ENCODE peak calls at places on chromosomes 7 and 10, in four cellular contexts. Q is lung, Y is cardiac muscle cell, V is choroid plexus epithelial cell. S is an unnamed sample.

GRCh38 chr10:12406764-12407400 is 57.5 kb downstream of the CAMK1D start:
- DNase-seq in Q (no peak), Y (no peak), V (no peak), S (no peak)

GRCh38 chr10:34504534-34504933 is 310.6 kb downstream of the PARD3 start:
- DNase-seq in Q (no peak), Y (peak), V (peak), S (peak)

GRCh38 chr10:34654211-34654610 is 160.9 kb downstream of the PARD3 start:
- DNase-seq in Q (no peak), Y (no peak), V (no peak), S (no peak)

GRCh38 chr10:103193107-103193819 is at the start of gene NT5C2:
- DNase-seq in Q (peak), Y (peak), V (peak), S (peak)

GRCh38 chr7:109354000-109354399 is 784.3 kb downstream of the DNAJB9 start:
- DNase-seq in Q (no peak), Y (peak), V (no peak), S (no peak)

GRCh38 chr7:92731327-92732063 is 104.9 kb downstream of the CDK6 start:
- DNase-seq in Q (no peak), Y (no peak), V (peak), S (peak)

GRCh38 chr10:88262591-88263234 is 320.4 kb downstream of the RNLS start:
- DNase-seq in Q (no peak), Y (no peak), V (no peak), S (no peak)

GRCh38 chr7:156101355-156101754 is 289.1 kb upstream of the SHH start:
- DNase-seq in Q (no peak), Y (no peak), V (no peak), S (no peak)

GRCh38 chr7:75772081-75773077 is at the start of gene CCL26:
- DNase-seq in Q (peak), Y (no peak), V (peak), S (peak)

GRCh38 chr10:52318822-52319464 is 4.9 kb downstream of the DKK1 start:
- DNase-seq in Q (no peak), Y (no peak), V (peak), S (peak)

GRCh38 chr7:34123316-34123715 is 218.0 kb downstream of the BMPER start:
- DNase-seq in Q (no peak), Y (no peak), V (no peak), S (no peak)

GRCh38 chr10:25867321-25867720 is 66.7 kb upstream of the MYO3A start:
- DNase-seq in Q (no peak), Y (no peak), V (peak), S (no peak)

GRCh38 chr10:33335800-33336605 is 1.5 kb upstream of the NRP1 start:
- DNase-seq in Q (peak), Y (peak), V (peak), S (peak)

GRCh38 chr10:8332730-8333111 is 278.2 kb downstream of the GATA3 start:
- DNase-seq in Q (no peak), Y (no peak), V (no peak), S (no peak)

GRCh38 chr10:133251388-133252222 is 13.9 kb downstream of the VENTX start:
- DNase-seq in Q (no peak), Y (no peak), V (no peak), S (no peak)

GRCh38 chr10:44043646-44044368 is 341.1 kb downstream of the CXCL12 start:
- DNase-seq in Q (no peak), Y (no peak), V (no peak), S (no peak)

GRCh38 chr10:11553773-11554381 is 57.6 kb downstream of the USP6NL start:
- DNase-seq in Q (no peak), Y (no peak), V (no peak), S (no peak)

GRCh38 chr10:97217299-97217698 is 31.5 kb upstream of the SLIT1 start:
- DNase-seq in Q (no peak), Y (no peak), V (no peak), S (no peak)

GRCh38 chr7:20776214-20776875 is 10.3 kb downstream of the SP8 start:
- DNase-seq in Q (no peak), Y (no peak), V (no peak), S (no peak)

GRCh38 chr10:77328272-77328816 is 309.3 kb downstream of the KCNMA1 start:
- DNase-seq in Q (no peak), Y (peak), V (peak), S (no peak)

DNA sequence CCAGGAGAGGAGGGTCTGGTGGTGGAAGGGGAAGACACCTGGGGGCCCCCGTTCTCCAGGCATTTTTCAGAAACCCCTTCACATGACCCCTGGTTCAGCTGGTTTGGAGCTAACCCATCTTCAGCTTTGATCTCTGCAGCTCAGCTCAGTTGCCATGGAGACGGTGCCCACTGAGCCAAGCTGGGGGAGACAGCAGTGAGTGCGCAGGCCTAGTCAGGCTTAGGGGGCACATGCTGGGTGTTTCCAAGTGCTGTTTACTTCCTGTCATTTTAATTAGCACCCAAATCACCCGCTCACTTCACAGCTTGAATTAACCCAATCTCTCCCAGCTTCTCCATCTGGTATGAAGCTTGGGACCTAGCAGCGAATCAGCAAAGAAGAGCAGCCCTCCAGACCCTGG is 9.0 kb downstream of the SPOCK2 start:
- DNase-seq in Q (no peak), Y (no peak), V (no peak), S (no peak)
- TF ChIP-seq CTCF in Q (no peak), Y (no peak), V (no peak), S (no peak)

DNA sequence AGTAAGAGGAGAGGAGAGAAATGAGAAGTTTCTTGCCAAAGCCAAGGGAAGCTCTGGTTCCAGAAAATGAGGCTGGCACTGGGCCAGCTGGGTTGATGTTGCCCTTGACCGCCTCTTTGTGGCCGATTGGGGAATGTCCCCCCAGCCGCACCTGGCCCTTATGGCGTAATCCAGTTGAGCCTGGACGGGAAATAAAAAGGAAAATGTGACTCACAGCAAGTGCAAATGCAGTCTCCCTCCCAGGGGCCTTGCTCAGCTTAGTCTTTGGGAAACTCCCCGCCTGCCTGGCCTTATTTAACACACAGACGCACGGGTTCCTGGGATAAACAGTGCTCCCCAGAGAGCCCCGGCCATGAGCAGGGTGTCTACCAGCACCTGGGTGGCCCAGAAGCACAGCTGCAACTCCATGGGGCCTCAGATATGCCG is 174.8 kb downstream of the KIAA1217 start:
- DNase-seq in Q (peak), Y (peak), V (peak), S (peak)
- TF ChIP-seq CTCF in Q (no peak), Y (peak), V (peak), S (peak)

GRCh38 chr10:16856092-16856491 is 38.9 kb upstream of the RSU1 start:
- DNase-seq in Q (no peak), Y (no peak), V (no peak), S (no peak)

GRCh38 chr10:16853809-16854208 is 36.6 kb upstream of the RSU1 start:
- DNase-seq in Q (no peak), Y (no peak), V (no peak), S (no peak)

GRCh38 chr10:16854623-16855022 is 37.4 kb upstream of the RSU1 start:
- DNase-seq in Q (no peak), Y (no peak), V (peak), S (peak)

GRCh38 chr10:16856567-16856966 is 39.3 kb upstream of the RSU1 start:
- DNase-seq in Q (no peak), Y (no peak), V (peak), S (no peak)

DNA sequence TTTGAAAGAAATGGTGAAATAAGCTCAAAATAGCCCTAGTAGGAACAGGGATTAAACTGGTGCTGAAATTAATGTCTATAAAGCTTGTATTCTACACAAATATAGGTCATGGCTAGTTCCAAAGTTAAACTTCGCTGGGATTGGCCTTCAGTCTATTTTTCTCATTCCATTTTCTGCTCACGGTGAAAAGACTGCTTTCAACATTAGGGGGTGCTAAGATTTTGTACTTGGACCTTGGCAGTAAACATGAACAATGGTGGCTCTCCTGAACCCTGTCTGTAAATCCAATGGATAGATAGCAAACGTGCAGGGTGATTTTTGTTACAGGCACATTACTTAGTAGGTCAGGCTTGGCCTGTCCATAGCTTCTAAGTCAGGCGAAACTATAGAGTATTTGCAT is 36.0 kb upstream of the RSU1 start:
- DNase-seq in Q (no peak), Y (peak), V (peak), S (peak)
- TF ChIP-seq CTCF in Q (no peak), Y (peak), V (peak), S (peak)

DNA sequence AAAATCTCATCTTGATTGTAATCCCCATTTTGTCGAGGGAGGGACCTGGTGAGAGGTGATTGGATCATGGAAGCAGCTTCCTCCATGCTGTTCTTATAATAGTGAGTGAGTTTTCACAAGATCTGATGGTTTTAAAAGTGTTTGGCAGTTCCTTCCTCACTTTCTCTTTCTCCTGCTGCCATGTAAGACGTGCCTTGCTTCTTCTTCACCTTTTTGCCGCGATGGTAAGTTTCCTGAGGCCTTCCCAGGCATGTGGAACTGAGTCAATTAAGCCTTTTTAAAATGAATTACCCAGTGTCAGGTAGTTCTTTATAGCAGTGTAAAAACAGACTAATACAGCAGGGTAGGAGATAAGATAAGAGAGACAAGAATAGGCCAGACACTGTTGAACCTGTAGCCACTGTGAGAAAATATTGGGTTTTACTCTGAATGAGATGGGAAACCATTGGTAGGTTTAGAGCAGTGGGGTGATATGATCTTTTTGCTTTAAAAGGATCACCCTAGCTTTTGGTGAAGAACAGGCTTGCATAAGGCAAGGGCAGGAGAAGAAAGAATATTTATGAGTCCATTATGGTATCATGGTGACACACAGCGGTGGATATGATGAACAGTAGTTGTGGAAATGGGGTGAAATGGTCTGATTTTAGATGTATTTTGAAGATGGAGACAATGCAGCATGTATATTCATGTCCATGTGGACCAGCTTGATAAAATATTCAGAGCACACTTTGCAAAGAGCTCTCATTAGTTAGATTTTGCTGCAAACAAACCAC is 11.5 kb downstream of the OR6B1 start:
- DNase-seq in Q (no peak), Y (no peak), V (peak), S (no peak)
- TF ChIP-seq CTCF in Q (no peak), Y (no peak), V (peak), S (peak)

GRCh38 chr7:27151341-27151944 is 940 bp downstream of the HOXA3 start:
- DNase-seq in Q (no peak), Y (no peak), V (no peak), S (no peak)
- TF ChIP-seq CTCF in Q (no peak), Y (no peak), V (no peak), S (no peak)

GRCh38 chr7:78607099-78607498 is 808.5 kb downstream of the PHTF2 start:
- DNase-seq in Q (no peak), Y (no peak), V (peak), S (no peak)
- TF ChIP-seq CTCF in Q (no peak), Y (no peak), V (peak), S (peak)

GRCh38 chr7:149832332-149833041 is 5.7 kb upstream of the ZNF862 start:
- DNase-seq in Q (no peak), Y (no peak), V (no peak), S (no peak)
- TF ChIP-seq CTCF in Q (no peak), Y (no peak), V (peak), S (no peak)

S was measured in HFFc6.